ENCODE peak calls at places on chromosomes 12 and 14, in four cellular contexts. G is mesothelial cell of epicardium, E is fibroblast of the conjunctiva, I is NCI-H2171. T is an unnamed sample.
A peak's percentile ranks its signal among the peaks of the same experiment; 100 is the strongest.

GRCh38 chr12:30026621-30027234 is 243.0 kb upstream of the TMTC1 start:
- DNase-seq in E (peak; percentile 30), I (no peak), G (no peak), T (no peak)

GRCh38 chr12:114812384-114812783 is 128.4 kb upstream of the TBX3 start:
- DNase-seq in G (no peak), E (no peak), I (no peak), T (no peak)

GRCh38 chr14:103819503-103820307 is 27.7 kb downstream of the PPP1R13B start:
- DNase-seq in I (peak; percentile 68), G (no peak), E (peak; percentile 12), T (peak; percentile 27)

GRCh38 chr12:89709994-89710872 is 1.6 kb upstream of the ATP2B1 start:
- DNase-seq in G (peak; percentile 72), I (no peak), E (no peak), T (peak; percentile 83)

GRCh38 chr12:754871-755562 is 2.6 kb downstream of the WNK1 start:
- DNase-seq in G (no peak), I (peak; percentile 47), E (no peak), T (no peak)

GRCh38 chr12:70660620-70661219 is 23.5 kb upstream of the PTPRB start:
- DNase-seq in E (peak; percentile 9), I (no peak), G (no peak), T (no peak)

GRCh38 chr14:94685166-94685581 is 73.0 kb downstream of the SERPINA3 start:
- DNase-seq in I (peak; percentile 20), G (no peak), E (no peak), T (no peak)

GRCh38 chr12:94046626-94047410 is 101.6 kb upstream of the PLXNC1 start:
- DNase-seq in I (no peak), E (no peak), G (no peak), T (no peak)